ENCODE peak calls at places on chromosomes 3 and 15, in ten cellular contexts. K, U, A, L, J, Y, O, E, B and P are unnamed samples.

GRCh38 chr3:150775001-150775599 is 12.1 kb upstream of the SIAH2 start:
- DNase-seq in K (no peak), U (peak; percentile 73), A (no peak), L (no peak), J (no peak), Y (no peak), O (no peak), E (no peak), B (no peak), P (no peak)

GRCh38 chr3:51988286-51989146 is 5.2 kb downstream of the ACY1 start:
- DNase-seq in K (no peak), U (no peak), A (no peak), L (no peak), J (no peak), Y (no peak), O (no peak), E (no peak), B (no peak), P (no peak)

GRCh38 chr3:81279481-81280273 is 481.8 kb downstream of the GBE1 start:
- DNase-seq in K (no peak), U (no peak), A (no peak), L (no peak), J (no peak), Y (no peak), O (no peak), E (no peak), B (no peak), P (no peak)

GRCh38 chr15:57153140-57153539 is 223.2 kb upstream of the CGNL1 start:
- DNase-seq in K (no peak), U (no peak), A (no peak), L (peak; percentile 88), J (no peak), Y (no peak), O (no peak), E (peak; percentile 72), B (no peak), P (no peak)

GRCh38 chr3:101988591-101988990 is 139.3 kb downstream of the NFKBIZ start:
- DNase-seq in K (no peak), U (no peak), A (no peak), L (no peak), J (no peak), Y (no peak), O (no peak), E (peak; percentile 30), B (peak; percentile 21), P (no peak)

GRCh38 chr3:52483577-52484495 is 11.3 kb upstream of the STAB1 start:
- DNase-seq in K (no peak), U (peak; percentile 96), A (no peak), L (no peak), J (no peak), Y (no peak), O (peak; percentile 27), E (no peak), B (no peak), P (no peak)

GRCh38 chr15:57146394-57147140 is 228.1 kb downstream of the TCF12 start:
- DNase-seq in K (peak; percentile 61), U (peak; percentile 85), A (no peak), L (peak; percentile 79), J (peak; percentile 13), Y (no peak), O (peak; percentile 77), E (peak; percentile 54), B (no peak), P (no peak)

GRCh38 chr3:14537590-14538450 is 2.3 kb downstream of the GRIP2 start:
- DNase-seq in K (no peak), U (no peak), A (no peak), L (no peak), J (peak; percentile 37), Y (no peak), O (no peak), E (no peak), B (no peak), P (no peak)

GRCh38 chr3:129278970-129279906 is 568 bp downstream of the HMCES start:
- DNase-seq in K (no peak), U (peak; percentile 25), A (peak; percentile 47), L (peak; percentile 47), J (peak; percentile 63), Y (peak; percentile 70), O (no peak), E (peak; percentile 65), B (peak; percentile 79), P (peak; percentile 80)

GRCh38 chr3:189914799-189915198 is 205.9 kb downstream of the P3H2 start:
- DNase-seq in K (no peak), U (peak; percentile 91), A (no peak), L (no peak), J (peak; percentile 65), Y (no peak), O (no peak), E (peak; percentile 96), B (no peak), P (no peak)

GRCh38 chr3:114274929-114275328 is 18.9 kb upstream of the TIGIT start:
- DNase-seq in K (no peak), U (peak; percentile 47), A (no peak), L (no peak), J (no peak), Y (no peak), O (no peak), E (peak; percentile 23), B (no peak), P (no peak)

GRCh38 chr3:15387171-15387581 is 40.2 kb downstream of the METTL6 start:
- DNase-seq in K (no peak), U (peak; percentile 11), A (no peak), L (peak; percentile 57), J (peak; percentile 51), Y (no peak), O (no peak), E (no peak), B (no peak), P (no peak)

GRCh38 chr15:46441294-46442062 is 806.6 kb downstream of the SQOR start:
- DNase-seq in K (no peak), U (peak; percentile 70), A (no peak), L (no peak), J (peak; percentile 16), Y (no peak), O (no peak), E (no peak), B (no peak), P (no peak)

GRCh38 chr3:138336454-138336853 is 6.8 kb upstream of the NME9 start:
- DNase-seq in K (no peak), U (no peak), A (no peak), L (no peak), J (no peak), Y (no peak), O (no peak), E (no peak), B (no peak), P (no peak)

GRCh38 chr3:104805508-104805907 is 561.2 kb upstream of the ALCAM start:
- DNase-seq in K (peak; percentile 77), U (no peak), A (no peak), L (no peak), J (no peak), Y (no peak), O (no peak), E (no peak), B (no peak), P (no peak)

GRCh38 chr3:53264718-53265117 is 8.9 kb upstream of the TKT start:
- DNase-seq in K (no peak), U (no peak), A (no peak), L (no peak), J (no peak), Y (no peak), O (no peak), E (no peak), B (no peak), P (no peak)

GRCh38 chr3:45966371-45966780 is 23.1 kb downstream of the CXCR6 start:
- DNase-seq in K (no peak), U (no peak), A (no peak), L (no peak), J (no peak), Y (no peak), O (no peak), E (no peak), B (no peak), P (no peak)

GRCh38 chr3:47473391-47473790 is 2.4 kb downstream of the SCAP start:
- DNase-seq in K (no peak), U (no peak), A (no peak), L (no peak), J (no peak), Y (no peak), O (no peak), E (no peak), B (no peak), P (no peak)

GRCh38 chr3:31039145-31039544 is 144.7 kb upstream of the GADL1 start:
- DNase-seq in K (no peak), U (peak; percentile 40), A (no peak), L (no peak), J (no peak), Y (no peak), O (no peak), E (no peak), B (no peak), P (no peak)

GRCh38 chr3:98980915-98981596 is 79.6 kb upstream of the DCBLD2 start:
- DNase-seq in K (no peak), U (peak; percentile 82), A (no peak), L (no peak), J (peak; percentile 94), Y (no peak), O (no peak), E (no peak), B (no peak), P (no peak)

GRCh38 chr3:142501004-142501926 is 53.4 kb upstream of the XRN1 start:
- DNase-seq in K (no peak), U (peak; percentile 85), A (no peak), L (peak; percentile 29), J (peak; percentile 24), Y (no peak), O (no peak), E (peak; percentile 42), B (no peak), P (no peak)